ENCODE peak calls at places on chromosomes 7 and 10, in seven cellular contexts. G is PC-3, V is HCT116, W is GM23248, A is SK-N-SH, Y is hepatocyte, Z is neural progenitor cell. O is an unnamed sample.

GRCh38 chr10:72291019-72291532 is 17.4 kb downstream of the DDIT4 start:
- DNase-seq in G (peak), V (no peak), W (no peak), A (no peak), Y (no peak), Z (no peak), O (no peak)

GRCh38 chr7:5653661-5654060 is 127.8 kb downstream of the RNF216 start:
- DNase-seq in G (no peak), V (no peak), W (no peak), A (no peak), Y (no peak), Z (no peak), O (no peak)

GRCh38 chr7:148916186-148916585 is 32.1 kb upstream of the EZH2 start:
- DNase-seq in G (no peak), V (no peak), W (peak), A (no peak), Y (no peak), Z (no peak), O (no peak)

GRCh38 chr7:66522518-66522917 is 106.2 kb upstream of the KCTD7 start:
- DNase-seq in G (peak), V (no peak), W (peak), A (peak), Y (no peak), Z (no peak), O (peak)

GRCh38 chr10:23439920-23440875 is 1.3 kb downstream of the OTUD1 start:
- DNase-seq in G (peak), V (no peak), W (peak), A (peak), Y (peak), Z (peak), O (peak)

GRCh38 chr10:25820496-25821415 is 113.3 kb upstream of the MYO3A start:
- DNase-seq in G (no peak), V (no peak), W (no peak), A (no peak), Y (no peak), Z (no peak), O (no peak)

GRCh38 chr10:61993676-61994401 is 92.3 kb downstream of the ARID5B start:
- DNase-seq in G (no peak), V (no peak), W (peak), A (no peak), Y (no peak), Z (no peak), O (no peak)

GRCh38 chr7:1086588-1087461 is 1.1 kb upstream of the GPER1 start:
- DNase-seq in G (peak), V (peak), W (peak), A (peak), Y (peak), Z (peak), O (peak)

GRCh38 chr7:34296663-34297062 is 361.4 kb upstream of the NPSR1 start:
- DNase-seq in G (no peak), V (no peak), W (peak), A (no peak), Y (no peak), Z (no peak), O (no peak)

GRCh38 chr7:26413007-26413691 is 121.5 kb downstream of the SNX10 start:
- DNase-seq in G (peak), V (no peak), W (no peak), A (peak), Y (no peak), Z (no peak), O (no peak)

GRCh38 chr7:123675092-123675473 is 19.4 kb downstream of the LMOD2 start:
- DNase-seq in G (no peak), V (no peak), W (peak), A (no peak), Y (no peak), Z (no peak), O (no peak)

GRCh38 chr7:9776900-9777299 is 1196.8 kb upstream of the PHF14 start:
- DNase-seq in G (no peak), V (no peak), W (no peak), A (no peak), Y (peak), Z (peak), O (peak)

GRCh38 chr7:46179211-46179610 is 258.1 kb upstream of the IGFBP3 start:
- DNase-seq in G (no peak), V (no peak), W (peak), A (no peak), Y (no peak), Z (no peak), O (no peak)

GRCh38 chr7:55366461-55367138 is 1.5 kb downstream of the LANCL2 start:
- DNase-seq in G (peak), V (no peak), W (peak), A (peak), Y (no peak), Z (peak), O (peak)

GRCh38 chr10:71671983-71672535 is 47.5 kb downstream of the C10orf105 start:
- DNase-seq in G (no peak), V (no peak), W (no peak), A (no peak), Y (no peak), Z (no peak), O (no peak)

GRCh38 chr7:41438919-41439882 is 263.7 kb downstream of the INHBA start:
- DNase-seq in G (no peak), V (no peak), W (peak), A (peak), Y (no peak), Z (no peak), O (no peak)

GRCh38 chr7:151888079-151888673 is 11.3 kb upstream of the PRKAG2 start:
- DNase-seq in G (peak), V (no peak), W (no peak), A (no peak), Y (no peak), Z (peak), O (peak)

GRCh38 chr7:44305564-44306507 is 19.6 kb downstream of the CAMK2B start:
- DNase-seq in G (no peak), V (no peak), W (no peak), A (no peak), Y (peak), Z (no peak), O (no peak)

GRCh38 chr7:2932761-2933251 is 88.7 kb upstream of the GNA12 start:
- DNase-seq in G (no peak), V (no peak), W (no peak), A (peak), Y (no peak), Z (no peak), O (no peak)

GRCh38 chr7:143244321-143244720 is 18.9 kb upstream of the GSTK1 start:
- DNase-seq in G (no peak), V (no peak), W (no peak), A (no peak), Y (no peak), Z (no peak), O (no peak)

GRCh38 chr7:86479144-86479543 is 164.6 kb upstream of the GRM3 start:
- DNase-seq in G (no peak), V (no peak), W (no peak), A (no peak), Y (no peak), Z (no peak), O (no peak)

GRCh38 chr7:131618391-131618790 is 62.0 kb upstream of the PODXL start:
- DNase-seq in G (peak), V (no peak), W (no peak), A (no peak), Y (no peak), Z (no peak), O (no peak)

GRCh38 chr7:2107386-2108085 is 125.2 kb downstream of the MAD1L1 start:
- DNase-seq in G (no peak), V (no peak), W (no peak), A (peak), Y (no peak), Z (no peak), O (no peak)

GRCh38 chr10:131786756-131787605 is 113.8 kb upstream of the PPP2R2D start:
- DNase-seq in G (peak), V (peak), W (peak), A (peak), Y (peak), Z (peak), O (peak)

GRCh38 chr10:12594448-12594944 is 245.1 kb downstream of the CAMK1D start:
- DNase-seq in G (no peak), V (no peak), W (no peak), A (no peak), Y (no peak), Z (no peak), O (no peak)

GRCh38 chr7:107180378-107180777 is 11.6 kb downstream of the HBP1 start:
- DNase-seq in G (peak), V (peak), W (peak), A (no peak), Y (peak), Z (no peak), O (no peak)

GRCh38 chr7:64890761-64891666 is 12.1 kb upstream of the ZNF273 start:
- DNase-seq in G (no peak), V (no peak), W (peak), A (no peak), Y (no peak), Z (no peak), O (no peak)

GRCh38 chr7:150986099-150986512 is 4.7 kb upstream of the NOS3 start:
- DNase-seq in G (peak), V (no peak), W (peak), A (peak), Y (peak), Z (peak), O (peak)

GRCh38 chr10:126022841-126023240 is 126.5 kb downstream of the FANK1 start:
- DNase-seq in G (no peak), V (no peak), W (no peak), A (no peak), Y (no peak), Z (no peak), O (no peak)
- TF ChIP-seq EZH2phosphoT487 in G (no peak), V (no peak), W (no peak), A (no peak), Y (no peak), Z (no peak), O (no peak)

GRCh38 chr10:3272300-3272699 is 99.7 kb upstream of the PITRM1 start:
- DNase-seq in G (no peak), V (no peak), W (no peak), A (no peak), Y (no peak), Z (peak), O (peak)

GRCh38 chr10:3274414-3274813 is 101.8 kb upstream of the PITRM1 start:
- DNase-seq in G (no peak), V (no peak), W (no peak), A (no peak), Y (no peak), Z (no peak), O (no peak)

GRCh38 chr10:3271385-3272115 is 99.0 kb upstream of the PITRM1 start:
- DNase-seq in G (no peak), V (no peak), W (no peak), A (no peak), Y (no peak), Z (no peak), O (no peak)

GRCh38 chr10:3270597-3270996 is 98.0 kb upstream of the PITRM1 start:
- DNase-seq in G (no peak), V (no peak), W (no peak), A (no peak), Y (no peak), Z (no peak), O (no peak)

DNA sequence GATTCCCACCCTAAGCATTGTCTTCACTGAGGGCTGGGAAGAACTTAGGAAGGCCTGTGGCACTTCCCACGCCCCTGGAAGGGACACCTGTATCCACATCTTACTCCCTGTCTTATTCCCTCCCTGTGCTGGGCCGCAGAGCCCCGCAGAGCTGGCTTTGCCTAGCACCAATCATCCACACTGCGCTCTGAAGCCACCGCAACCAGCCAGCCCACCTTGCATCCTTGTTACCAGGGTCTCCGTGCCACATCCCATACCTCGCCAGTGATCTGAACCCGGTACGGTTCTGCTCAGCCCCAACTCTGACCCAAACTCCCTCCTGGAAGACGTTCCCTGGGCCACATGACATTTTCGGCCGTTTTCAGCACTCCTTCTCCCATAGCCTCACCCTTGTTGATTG is 101.4 kb upstream of the PITRM1 start:
- DNase-seq in G (no peak), V (no peak), W (no peak), A (no peak), Y (no peak), Z (no peak), O (no peak)
- TF ChIP-seq EZH2phosphoT487 in G (no peak), V (no peak), W (no peak), A (no peak), Y (no peak), Z (no peak), O (no peak)

GRCh38 chr7:74038194-74038961 is 10.4 kb downstream of the ELN start:
- DNase-seq in G (no peak), V (no peak), W (no peak), A (no peak), Y (no peak), Z (no peak), O (no peak)

GRCh38 chr7:74039337-74039736 is 11.4 kb downstream of the ELN start:
- DNase-seq in G (no peak), V (no peak), W (no peak), A (no peak), Y (no peak), Z (no peak), O (no peak)

GRCh38 chr7:74040791-74041520 is 13.0 kb downstream of the ELN start:
- DNase-seq in G (no peak), V (no peak), W (no peak), A (no peak), Y (no peak), Z (no peak), O (no peak)

GRCh38 chr7:74040101-74040790 is 12.3 kb downstream of the ELN start:
- DNase-seq in G (no peak), V (no peak), W (no peak), A (no peak), Y (no peak), Z (no peak), O (no peak)

DNA sequence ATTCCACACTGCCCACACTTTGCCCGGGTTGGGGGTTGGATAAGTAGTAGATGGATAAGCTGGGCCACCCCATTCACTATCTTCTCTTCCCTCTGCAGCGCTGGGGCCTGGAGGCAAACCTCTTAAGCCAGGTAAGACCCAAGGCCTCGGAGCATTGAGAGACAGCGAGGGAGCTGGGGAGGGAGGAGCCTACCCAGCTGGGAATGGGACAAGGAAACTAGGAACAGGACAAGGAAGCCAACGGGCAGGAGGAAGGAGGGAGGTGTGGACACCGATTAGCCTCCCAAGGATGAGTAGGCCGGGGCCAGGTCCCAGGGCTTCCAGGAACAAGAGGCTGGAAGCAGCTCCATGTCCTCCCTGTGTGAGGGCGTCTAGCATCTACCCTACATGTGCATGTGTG is 9.6 kb downstream of the ELN start:
- DNase-seq in G (no peak), V (no peak), W (no peak), A (no peak), Y (no peak), Z (no peak), O (no peak)
- TF ChIP-seq EZH2phosphoT487 in G (no peak), V (no peak), W (no peak), A (no peak), Y (no peak), Z (no peak), O (no peak)

GRCh38 chr10:17125316-17125715 is 4.3 kb downstream of the CUBN start:
- DNase-seq in G (no peak), V (no peak), W (no peak), A (no peak), Y (no peak), Z (no peak), O (no peak)
- TF ChIP-seq EZH2phosphoT487 in G (no peak), V (no peak), W (no peak), A (no peak), Y (no peak), Z (no peak), O (no peak)

DNA sequence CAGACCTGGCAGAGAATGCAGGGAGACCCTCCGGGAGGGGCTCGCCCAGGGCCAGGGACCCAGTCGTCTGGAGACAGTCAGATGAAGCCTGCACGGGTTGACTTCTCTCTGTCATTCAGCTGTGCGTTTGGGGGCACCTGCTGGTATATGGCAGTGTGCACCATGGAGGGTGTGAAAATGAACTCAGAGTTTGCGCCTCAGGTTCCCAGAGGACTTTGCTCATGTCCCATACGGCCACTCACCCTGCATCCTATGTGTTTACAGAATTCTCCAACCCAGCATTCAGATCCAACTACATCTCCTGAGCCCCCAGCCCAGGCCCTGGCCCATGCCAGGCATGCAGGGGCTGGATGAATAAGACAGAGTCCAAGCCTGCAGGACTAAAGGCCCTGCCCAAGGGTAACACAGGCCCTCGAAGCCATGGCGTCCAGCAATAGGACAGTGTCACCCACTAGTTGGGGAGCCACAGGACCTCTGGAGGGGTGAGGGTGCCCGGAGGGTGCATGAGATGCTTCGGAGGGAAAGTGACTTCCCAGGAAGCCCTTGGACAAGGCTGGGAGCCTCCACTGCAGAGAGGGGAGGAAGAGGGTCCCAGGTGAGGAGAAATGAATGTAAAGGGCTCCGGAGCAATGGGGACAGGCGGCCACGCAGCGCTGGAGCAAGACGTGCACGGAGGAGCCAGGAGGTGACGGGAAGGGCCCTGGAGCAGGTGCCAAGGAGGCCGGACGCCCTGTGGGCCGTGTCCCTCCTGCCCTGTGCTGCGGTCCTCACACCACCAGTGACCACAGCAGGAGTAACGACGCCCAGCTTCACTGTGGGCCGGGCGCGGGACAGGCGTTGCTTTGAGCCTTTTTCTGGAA is 36.3 kb downstream of the CALML3 start:
- DNase-seq in G (no peak), V (no peak), W (no peak), A (no peak), Y (no peak), Z (no peak), O (no peak)
- TF ChIP-seq EZH2phosphoT487 in G (no peak), V (no peak), W (no peak), A (no peak), Y (no peak), Z (no peak), O (no peak)

DNA sequence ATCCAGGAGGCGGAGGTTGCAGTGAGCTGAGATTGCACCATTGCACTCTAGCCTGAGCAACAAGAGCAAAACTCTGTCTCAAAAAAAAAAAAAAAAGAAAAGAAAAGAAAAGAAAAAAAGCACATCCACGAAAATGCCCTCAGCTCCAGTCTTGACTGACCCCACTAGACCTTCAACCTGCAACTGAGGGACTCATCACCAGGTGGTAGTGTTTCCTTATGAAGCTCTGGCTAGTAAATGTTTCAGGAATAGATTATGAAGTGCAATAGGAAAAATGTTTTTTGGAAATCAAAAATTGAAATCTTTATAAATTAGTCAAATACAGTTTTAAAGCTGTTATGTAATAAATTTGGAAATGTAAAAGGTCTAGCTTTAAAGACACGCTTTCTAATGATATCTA is 22.4 kb downstream of the TLL2 start:
- DNase-seq in G (peak), V (no peak), W (no peak), A (peak), Y (no peak), Z (no peak), O (peak)
- TF ChIP-seq EZH2phosphoT487 in G (no peak), V (no peak), W (no peak), A (no peak), Y (no peak), Z (no peak), O (no peak)

GRCh38 chr7:135980665-135981180 is 3.6 kb upstream of the MTPN start:
- DNase-seq in G (peak), V (no peak), W (peak), A (no peak), Y (no peak), Z (no peak), O (no peak)
- TF ChIP-seq EZH2phosphoT487 in G (no peak), V (no peak), W (no peak), A (no peak), Y (no peak), Z (no peak), O (no peak)

GRCh38 chr10:34907743-34908425 is 92.8 kb upstream of the PARD3 start:
- DNase-seq in G (no peak), V (no peak), W (peak), A (no peak), Y (no peak), Z (no peak), O (no peak)
- TF ChIP-seq EZH2phosphoT487 in G (no peak), V (no peak), W (no peak), A (no peak), Y (no peak), Z (no peak), O (no peak)

GRCh38 chr7:74476546-74477095 is 22.9 kb downstream of the GTF2IRD1 start:
- DNase-seq in G (peak), V (no peak), W (no peak), A (peak), Y (no peak), Z (no peak), O (no peak)

GRCh38 chr7:74475987-74476350 is 22.3 kb downstream of the GTF2IRD1 start:
- DNase-seq in G (no peak), V (no peak), W (peak), A (no peak), Y (no peak), Z (no peak), O (no peak)

GRCh38 chr7:74478671-74479065 is 25.0 kb downstream of the GTF2IRD1 start:
- DNase-seq in G (no peak), V (no peak), W (no peak), A (no peak), Y (no peak), Z (no peak), O (no peak)

GRCh38 chr7:74475243-74475986 is 21.7 kb downstream of the GTF2IRD1 start:
- DNase-seq in G (peak), V (no peak), W (no peak), A (peak), Y (no peak), Z (no peak), O (no peak)

GRCh38 chr7:74477188-74477587 is 23.5 kb downstream of the GTF2IRD1 start:
- DNase-seq in G (no peak), V (no peak), W (no peak), A (no peak), Y (no peak), Z (no peak), O (no peak)
- TF ChIP-seq EZH2phosphoT487 in G (no peak), V (no peak), W (no peak), A (no peak), Y (no peak), Z (no peak), O (no peak)

O was measured in GM23338.